ENCODE peak calls at places on chromosome 7, in eight cellular contexts. W, L, B, G, M, D, U and E are unnamed samples.

GRCh38 chr7:64113981-64114380 is 68.7 kb downstream of the ZNF727 start:
- DNase-seq in D (no peak), B (no peak), L (no peak), W (no peak), M (no peak), U (no peak), G (no peak), E (no peak)

GRCh38 chr7:16564909-16565426 is 38.3 kb downstream of the LRRC72 start:
- DNase-seq in W (no peak), M (no peak), B (no peak), G (peak; percentile 18), U (peak; percentile 33), L (no peak), D (no peak), E (no peak)

GRCh38 chr7:18558503-18558902 is 63.0 kb downstream of the HDAC9 start:
- DNase-seq in M (no peak), L (no peak), G (no peak), W (no peak), D (no peak), B (no peak), U (peak; percentile 71), E (no peak)

GRCh38 chr7:114789942-114790341 is 132.0 kb upstream of the MDFIC start:
- DNase-seq in W (no peak), U (peak; percentile 95), L (no peak), D (no peak), G (peak; percentile 89), B (no peak), M (no peak), E (no peak)

GRCh38 chr7:4406288-4407058 is 275.6 kb upstream of the FOXK1 start:
- DNase-seq in M (no peak), W (no peak), L (no peak), G (no peak), U (no peak), D (no peak), B (no peak), E (no peak)

GRCh38 chr7:157763279-157764000 is 426.6 kb downstream of the DNAJB6 start:
- DNase-seq in U (no peak), G (no peak), L (no peak), D (no peak), M (no peak), W (no peak), B (no peak), E (no peak)

GRCh38 chr7:52498319-52498718 is 537.1 kb upstream of the POM121L12 start:
- DNase-seq in B (no peak), G (no peak), W (no peak), L (no peak), U (no peak), D (no peak), M (no peak), E (no peak)

GRCh38 chr7:134364619-134365037 is 47.9 kb upstream of the SLC35B4 start:
- DNase-seq in B (no peak), U (peak; percentile 54), G (peak; percentile 29), W (no peak), L (no peak), D (no peak), M (peak; percentile 80), E (peak; percentile 83)

GRCh38 chr7:55533050-55533728 is 39.1 kb downstream of the VOPP1 start:
- DNase-seq in L (no peak), D (no peak), G (peak; percentile 37), U (peak; percentile 78), B (no peak), W (no peak), M (no peak), E (no peak)

GRCh38 chr7:87091487-87092066 is 32.1 kb upstream of the ELAPOR2 start:
- DNase-seq in U (no peak), D (no peak), W (no peak), B (no peak), L (no peak), M (no peak), G (no peak), E (no peak)

GRCh38 chr7:30853576-30853975 is 58.1 kb upstream of the AQP1 start:
- DNase-seq in W (no peak), B (no peak), M (no peak), L (no peak), D (no peak), U (no peak), G (no peak), E (no peak)

GRCh38 chr7:87225696-87226095 is 6.2 kb upstream of the TMEM243 start:
- DNase-seq in L (no peak), W (no peak), D (no peak), B (no peak), U (peak; percentile 63), G (peak; percentile 21), M (no peak), E (no peak)

GRCh38 chr7:47707596-47707995 is 125.7 kb upstream of the TNS3 start:
- DNase-seq in U (no peak), G (no peak), D (no peak), B (no peak), L (no peak), M (no peak), W (no peak), E (no peak)

GRCh38 chr7:2870471-2870941 is 26.4 kb upstream of the GNA12 start:
- DNase-seq in D (peak; percentile 78), U (peak; percentile 59), G (peak; percentile 68), L (peak; percentile 73), B (peak; percentile 61), M (peak; percentile 46), W (peak; percentile 74), E (peak; percentile 63)

GRCh38 chr7:1829111-1829510 is 159.0 kb downstream of the ELFN1 start:
- DNase-seq in B (no peak), M (peak; percentile 6), W (no peak), L (no peak), G (no peak), U (no peak), D (no peak), E (no peak)

DNA sequence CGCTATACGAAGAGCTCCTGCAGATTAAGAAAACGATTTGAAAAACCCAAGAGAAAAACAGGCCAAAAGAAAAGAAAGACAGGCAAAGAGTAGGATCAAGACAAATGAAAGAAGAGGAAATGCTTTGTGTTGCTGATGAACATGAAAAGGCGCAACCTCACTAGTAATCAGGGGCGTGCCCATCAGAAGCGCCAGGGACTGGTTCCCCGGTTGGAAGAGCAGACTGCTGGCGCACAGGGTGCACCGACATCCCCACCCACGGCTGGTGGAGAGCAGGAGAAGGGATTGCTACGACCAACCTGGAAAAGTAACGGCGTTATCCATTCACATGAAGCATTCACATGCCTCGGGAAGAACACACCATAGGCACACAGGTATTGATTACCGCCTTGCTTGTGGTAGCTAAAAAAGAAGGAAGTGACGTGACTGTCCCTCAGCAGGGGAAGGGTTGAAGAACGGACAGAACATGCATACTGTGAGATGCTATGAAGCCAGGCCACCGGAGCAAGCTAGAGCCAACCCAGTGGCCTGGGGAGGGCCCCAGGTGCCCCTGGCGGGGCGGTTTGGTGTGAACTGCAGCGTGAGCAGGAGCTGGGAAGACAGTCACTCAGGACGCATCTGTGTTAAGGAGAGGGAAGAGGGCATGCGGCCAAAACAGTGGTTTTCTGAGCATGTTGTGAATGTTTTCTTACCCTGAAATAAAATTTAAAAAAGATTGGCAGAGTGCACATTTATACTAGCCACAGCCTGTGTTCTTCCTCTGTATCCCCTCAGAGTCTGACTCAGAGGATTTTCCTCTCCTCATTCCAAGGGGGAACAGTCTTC is 18.3 kb downstream of the AGAP3 start:
- DNase-seq in W (no peak), U (peak; percentile 94), G (peak; percentile 84), M (no peak), L (no peak), D (no peak), B (no peak), E (no peak)
- TF ChIP-seq CTCF in W (no peak), U (no peak), G (no peak), M (no peak), L (no peak), D (no peak), B (no peak), E (no peak)

DNA sequence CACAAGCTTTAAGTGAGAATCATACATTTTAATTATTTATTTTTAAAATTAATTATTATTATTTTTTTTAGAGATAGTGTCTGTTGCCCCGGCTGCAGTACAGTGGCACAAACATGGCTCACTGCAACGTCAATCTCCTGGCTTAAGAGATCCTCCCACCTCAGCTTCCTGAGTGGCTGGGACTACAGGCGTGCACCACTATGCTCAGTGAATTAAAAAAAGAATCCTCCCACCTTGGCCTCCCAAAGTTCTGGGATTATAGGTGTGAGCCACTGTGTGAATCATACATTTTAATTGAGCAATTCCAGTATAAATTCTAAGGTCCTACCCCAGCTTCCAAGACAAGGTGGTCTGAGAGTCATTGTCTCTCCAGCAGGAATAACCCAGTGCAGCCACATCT is 172.4 kb downstream of the JAZF1 start:
- DNase-seq in B (no peak), L (no peak), D (no peak), U (no peak), M (no peak), W (no peak), G (no peak), E (no peak)
- TF ChIP-seq CTCF in B (no peak), L (no peak), D (no peak), U (no peak), M (no peak), W (no peak), G (no peak), E (no peak)

DNA sequence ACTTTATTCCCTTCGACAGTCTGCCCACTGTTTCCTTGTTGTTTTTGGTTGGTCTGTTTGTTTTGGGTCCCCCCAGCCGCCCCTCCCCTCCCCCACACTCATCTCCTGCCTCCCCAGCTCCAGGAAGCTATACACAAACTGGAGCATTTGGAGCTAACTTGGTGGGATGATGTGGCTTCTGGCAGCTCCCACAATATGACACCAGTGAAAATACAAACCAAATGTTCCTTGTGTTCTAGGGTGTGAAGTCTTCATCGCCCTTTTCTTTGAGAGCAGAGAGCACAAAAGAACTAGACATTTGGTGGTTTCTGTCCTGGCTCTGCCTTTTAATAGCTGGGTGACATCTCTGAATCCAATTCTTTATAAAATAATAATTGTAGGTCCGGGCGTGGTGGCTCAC is 33.8 kb downstream of the CREB5 start:
- DNase-seq in W (no peak), B (no peak), U (no peak), M (no peak), D (no peak), L (no peak), G (no peak), E (no peak)
- TF ChIP-seq CTCF in W (no peak), B (no peak), U (no peak), M (no peak), D (no peak), L (no peak), G (no peak), E (no peak)

GRCh38 chr7:32360127-32360526 is 130.1 kb downstream of the LSM5 start:
- DNase-seq in U (no peak), W (no peak), M (no peak), G (no peak), B (no peak), D (no peak), L (no peak), E (no peak)

DNA sequence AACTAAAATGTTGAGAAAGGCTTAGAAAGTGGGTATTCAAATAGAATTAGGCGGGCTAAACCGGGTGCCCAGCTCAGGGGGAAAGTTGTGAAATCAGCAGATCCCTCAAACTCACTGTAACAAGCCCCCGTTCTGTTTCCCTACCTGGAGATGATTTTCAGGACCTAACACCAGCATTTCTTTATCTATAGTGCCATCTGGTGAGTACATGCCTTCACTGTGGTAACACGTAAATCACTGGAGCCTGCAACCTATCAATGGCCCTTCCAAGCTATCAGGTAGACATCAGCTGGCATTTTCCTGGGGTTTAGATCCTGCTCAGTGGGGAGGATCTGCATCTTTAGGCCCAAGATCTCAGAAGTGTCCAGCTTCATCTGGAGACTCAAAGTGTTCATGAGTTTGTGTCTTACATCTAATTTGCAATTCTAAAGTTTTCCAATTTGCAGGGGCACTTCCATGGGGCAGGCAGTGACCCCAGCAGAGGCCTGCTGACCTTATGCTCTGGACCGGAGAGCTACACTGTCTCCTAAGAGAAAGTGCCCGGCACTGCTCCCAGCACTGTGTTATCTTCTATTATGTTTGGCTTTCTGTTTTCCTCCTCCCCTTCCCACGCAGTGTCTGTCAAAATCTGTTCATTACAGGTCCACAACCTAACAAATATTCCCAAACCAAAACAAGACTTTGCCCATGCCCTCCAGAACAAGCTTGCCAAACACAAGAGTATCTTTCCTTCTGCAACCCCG is 132.5 kb downstream of the LSM5 start:
- DNase-seq in W (no peak), U (no peak), L (no peak), B (no peak), D (no peak), G (no peak), M (no peak), E (no peak)
- TF ChIP-seq CTCF in W (no peak), U (no peak), L (no peak), B (no peak), D (no peak), G (peak; percentile 21), M (no peak), E (no peak)